ENCODE peak calls at places on chromosomes 1 and 21, in eight cellular contexts. Q is epithelial cell of proximal tubule, J is T-helper 17 cell, L is RPMI8226, X is EH, F is midbrain, K is iris pigment epithelial cell, S is nephron progenitor cell. D is an unnamed sample.

GRCh38 chr1:58331156-58331555 is 215.4 kb downstream of the OMA1 start:
- DNase-seq in Q (no peak), J (no peak), L (no peak), X (peak; percentile 79), F (no peak), K (peak; percentile 47), S (no peak), D (no peak)

GRCh38 chr1:119276558-119276957 is 92.0 kb upstream of the HAO2 start:
- DNase-seq in Q (no peak), J (no peak), L (no peak), X (no peak), F (no peak), K (no peak), S (no peak), D (no peak)

GRCh38 chr1:3623441-3624150 is 1.2 kb upstream of the TPRG1L start:
- DNase-seq in Q (no peak), J (no peak), L (no peak), X (no peak), F (no peak), K (peak; percentile 9), S (peak; percentile 42), D (peak; percentile 58)

GRCh38 chr1:53688703-53689102 is 50.3 kb downstream of the GLIS1 start:
- DNase-seq in Q (no peak), J (no peak), L (peak; percentile 68), X (no peak), F (no peak), K (no peak), S (no peak), D (no peak)

GRCh38 chr1:110605901-110606783 is at the start of gene KCNA2:
- DNase-seq in Q (no peak), J (no peak), L (peak; percentile 28), X (peak; percentile 0), F (peak; percentile 87), K (peak; percentile 10), S (peak; percentile 78), D (peak; percentile 79)

GRCh38 chr21:40049031-40049958 is 182.1 kb downstream of the PCP4 start:
- DNase-seq in Q (peak; percentile 2), J (no peak), L (peak; percentile 70), X (peak; percentile 75), F (no peak), K (peak; percentile 7), S (no peak), D (no peak)

GRCh38 chr1:110879758-110880606 is 7.0 kb downstream of the CD53 start:
- DNase-seq in Q (no peak), J (peak; percentile 31), L (no peak), X (no peak), F (no peak), K (no peak), S (no peak), D (no peak)

GRCh38 chr1:182299728-182300581 is 91.6 kb downstream of the GLUL start:
- DNase-seq in Q (no peak), J (no peak), L (no peak), X (peak; percentile 60), F (peak; percentile 40), K (peak; percentile 10), S (no peak), D (peak; percentile 72)

GRCh38 chr1:211985556-211986264 is 49.6 kb downstream of the INTS7 start:
- DNase-seq in Q (no peak), J (no peak), L (no peak), X (no peak), F (no peak), K (no peak), S (no peak), D (no peak)

GRCh38 chr21:45029298-45029967 is 44.9 kb upstream of the ADARB1 start:
- DNase-seq in Q (no peak), J (no peak), L (peak; percentile 43), X (no peak), F (peak; percentile 10), K (no peak), S (peak; percentile 59), D (peak; percentile 64)

GRCh38 chr1:3155056-3155805 is 86.2 kb downstream of the PRDM16 start:
- DNase-seq in Q (no peak), J (no peak), L (no peak), X (no peak), F (no peak), K (no peak), S (no peak), D (peak; percentile 65)

GRCh38 chr1:32766328-32766972 is 50.7 kb downstream of the YARS1 start:
- DNase-seq in Q (no peak), J (no peak), L (peak; percentile 65), X (no peak), F (no peak), K (no peak), S (no peak), D (no peak)

GRCh38 chr21:45513003-45513706 is 29.1 kb downstream of the SLC19A1 start:
- DNase-seq in Q (no peak), J (no peak), L (no peak), X (no peak), F (no peak), K (no peak), S (no peak), D (peak; percentile 80)

GRCh38 chr1:209368864-209369598 is 214.5 kb upstream of the CAMK1G start:
- DNase-seq in Q (no peak), J (no peak), L (no peak), X (peak; percentile 94), F (no peak), K (peak; percentile 93), S (no peak), D (no peak)

D was measured in left lung.